ENCODE peak calls at places on chromosomes 7 and 10, in five cellular contexts. K, L, O, I and Q are unnamed samples.

GRCh38 chr10:123521076-123521475 is 145.1 kb upstream of the GPR26 start:
- DNase-seq in K (no peak), L (no peak), O (no peak), I (no peak), Q (no peak)

GRCh38 chr7:155263522-155264197 is 34.0 kb upstream of the INSIG1 start:
- DNase-seq in K (no peak), L (no peak), O (no peak), I (no peak), Q (no peak)

GRCh38 chr10:79027147-79028055 is 41.4 kb upstream of the ZMIZ1 start:
- DNase-seq in K (no peak), L (no peak), O (no peak), I (peak; percentile 78), Q (no peak)

GRCh38 chr10:50653142-50653541 is 29.4 kb upstream of the SGMS1 start:
- DNase-seq in K (no peak), L (no peak), O (peak; percentile 44), I (no peak), Q (no peak)

GRCh38 chr10:92914478-92915066 is 66.3 kb downstream of the EXOC6 start:
- DNase-seq in K (peak; percentile 16), L (peak; percentile 49), O (peak; percentile 61), I (peak; percentile 44), Q (peak; percentile 46)

GRCh38 chr10:16854623-16855022 is 37.4 kb upstream of the RSU1 start:
- DNase-seq in K (no peak), L (no peak), O (no peak), I (no peak), Q (no peak)

GRCh38 chr10:46248651-46249131 is 38.1 kb upstream of the ANTXRL start:
- DNase-seq in K (no peak), L (no peak), O (no peak), I (no peak), Q (no peak)

GRCh38 chr10:26721561-26721960 is 24.1 kb downstream of the PDSS1 start:
- DNase-seq in K (no peak), L (no peak), O (no peak), I (no peak), Q (no peak)

GRCh38 chr7:48144291-48144768 is 26.9 kb upstream of the ABCA13 start:
- DNase-seq in K (no peak), L (no peak), O (no peak), I (no peak), Q (no peak)

GRCh38 chr7:47786557-47787248 is 161.6 kb downstream of the PKD1L1 start:
- DNase-seq in K (no peak), L (no peak), O (no peak), I (no peak), Q (no peak)

GRCh38 chr7:45973725-45974532 is 52.9 kb upstream of the IGFBP3 start:
- DNase-seq in K (no peak), L (no peak), O (no peak), I (no peak), Q (peak; percentile 8)

GRCh38 chr7:123979876-123980275 is 53.0 kb downstream of the TMEM229A start:
- DNase-seq in K (no peak), L (no peak), O (no peak), I (no peak), Q (no peak)

GRCh38 chr7:30584970-30585369 is 9.7 kb upstream of the GARS1 start:
- DNase-seq in K (no peak), L (no peak), O (no peak), I (no peak), Q (no peak)

GRCh38 chr10:21527634-21528451 is 2.4 kb upstream of the SKIDA1 start:
- DNase-seq in K (no peak), L (no peak), O (no peak), I (no peak), Q (no peak)

GRCh38 chr10:60816624-60817023 is 38.3 kb downstream of the CDK1 start:
- DNase-seq in K (peak; percentile 12), L (peak; percentile 63), O (peak; percentile 75), I (peak; percentile 87), Q (peak; percentile 60)

GRCh38 chr7:131521651-131522163 is 34.7 kb downstream of the PODXL start:
- DNase-seq in K (no peak), L (no peak), O (no peak), I (no peak), Q (no peak)

GRCh38 chr7:107628461-107629064 is 32.1 kb upstream of the SLC26A4 start:
- DNase-seq in K (no peak), L (no peak), O (no peak), I (no peak), Q (no peak)

GRCh38 chr7:27175626-27176342 is 1.7 kb upstream of the HOXA10 start:
- DNase-seq in K (no peak), L (no peak), O (no peak), I (no peak), Q (no peak)

GRCh38 chr10:71755179-71755879 is 18.0 kb downstream of the VSIR start:
- DNase-seq in K (no peak), L (no peak), O (no peak), I (no peak), Q (no peak)

GRCh38 chr10:103645141-103646054 is 151.9 kb downstream of the NEURL1 start:
- DNase-seq in K (no peak), L (no peak), O (no peak), I (no peak), Q (no peak)

GRCh38 chr10:122159159-122159970 is 111.7 kb upstream of the BTBD16 start:
- DNase-seq in K (no peak), L (no peak), O (no peak), I (no peak), Q (no peak)

GRCh38 chr10:116038259-116038658 is 234.7 kb downstream of the GFRA1 start:
- DNase-seq in K (no peak), L (no peak), O (no peak), I (no peak), Q (no peak)

GRCh38 chr10:129272171-129272570 is 194.9 kb upstream of the MGMT start:
- DNase-seq in K (no peak), L (no peak), O (no peak), I (no peak), Q (no peak)

GRCh38 chr7:151890355-151891004 is 13.6 kb upstream of the PRKAG2 start:
- DNase-seq in K (no peak), L (no peak), O (no peak), I (no peak), Q (no peak)

GRCh38 chr10:119370972-119371703 is 163.8 kb downstream of the GRK5 start:
- DNase-seq in K (no peak), L (no peak), O (no peak), I (no peak), Q (no peak)

GRCh38 chr10:98249134-98249533 is 18.9 kb downstream of the LOXL4 start:
- DNase-seq in K (no peak), L (no peak), O (no peak), I (no peak), Q (no peak)

GRCh38 chr7:141550694-141551079 is 523 bp upstream of the AGK start:
- DNase-seq in K (no peak), L (peak; percentile 21), O (peak; percentile 20), I (no peak), Q (peak; percentile 24)

GRCh38 chr10:33791295-33791694 is 456.8 kb upstream of the NRP1 start:
- DNase-seq in K (no peak), L (no peak), O (no peak), I (no peak), Q (no peak)
- TF ChIP-seq CTCF in K (no peak), L (no peak), O (no peak), I (no peak), Q (no peak)

DNA sequence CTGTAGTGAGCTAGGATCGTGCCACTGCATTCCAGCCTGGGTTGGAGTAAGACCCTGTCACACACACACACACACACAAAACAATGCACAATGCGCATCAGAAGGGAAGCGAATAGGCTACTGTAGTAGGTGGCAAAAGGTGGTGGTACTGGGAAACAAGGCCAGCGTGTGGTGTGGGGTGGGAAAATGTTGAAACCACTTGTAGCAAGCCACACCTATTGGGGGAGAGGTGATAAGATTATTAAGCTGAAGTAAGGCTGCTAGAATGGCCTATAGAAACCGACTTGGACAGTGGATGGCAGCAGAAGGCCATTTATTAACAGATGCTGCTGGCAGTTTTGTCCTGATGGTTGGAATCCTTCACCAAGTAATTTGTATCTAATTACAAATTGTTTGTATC is 7.2 kb upstream of the CHCHD1 start:
- DNase-seq in K (no peak), L (no peak), O (peak; percentile 40), I (peak; percentile 53), Q (no peak)
- TF ChIP-seq CTCF in K (no peak), L (peak; percentile 35), O (no peak), I (peak; percentile 59), Q (peak; percentile 32)

DNA sequence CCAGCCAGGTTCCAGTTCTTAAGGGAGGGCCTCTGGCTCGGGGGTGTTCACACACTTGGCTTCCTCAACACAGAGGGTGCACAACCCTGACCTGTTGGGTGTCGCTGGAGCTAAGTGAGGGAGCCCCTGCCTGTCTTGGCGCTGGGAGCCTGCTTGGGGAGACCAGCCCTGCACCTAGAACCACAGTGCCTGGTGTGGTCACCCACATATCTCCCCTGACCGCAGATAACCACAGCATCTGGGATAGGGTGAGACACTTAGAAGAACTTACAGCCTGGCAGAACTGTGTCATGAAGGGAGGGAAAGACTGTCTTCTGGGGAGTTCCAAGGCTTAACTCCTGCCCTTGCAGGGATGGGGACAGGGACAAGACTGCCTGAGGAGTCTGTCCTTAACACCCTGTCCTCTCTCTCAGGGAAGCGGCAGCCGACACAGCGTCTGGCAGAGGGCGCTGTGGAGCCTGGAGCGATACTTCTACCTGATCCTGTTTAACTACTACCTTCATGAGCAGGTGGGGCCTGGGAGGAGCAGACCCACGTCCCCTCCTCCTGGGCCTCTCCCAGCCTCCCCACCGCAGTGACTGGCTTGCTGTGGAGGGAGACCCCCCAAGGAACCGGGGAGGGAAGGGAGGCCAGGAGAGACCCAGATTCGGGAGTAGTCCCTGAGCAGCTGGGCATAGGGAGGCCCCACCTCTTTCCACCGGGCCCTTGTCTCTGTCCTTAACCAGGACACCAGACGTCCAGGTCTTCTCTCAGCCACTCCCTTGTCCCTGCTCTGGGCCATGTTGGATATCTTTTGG is 59.0 kb downstream of the PALD1 start:
- DNase-seq in K (no peak), L (peak; percentile 56), O (peak; percentile 44), I (peak; percentile 64), Q (no peak)
- TF ChIP-seq CTCF in K (peak; percentile 58), L (peak; percentile 57), O (peak; percentile 53), I (peak; percentile 80), Q (peak; percentile 37)

DNA sequence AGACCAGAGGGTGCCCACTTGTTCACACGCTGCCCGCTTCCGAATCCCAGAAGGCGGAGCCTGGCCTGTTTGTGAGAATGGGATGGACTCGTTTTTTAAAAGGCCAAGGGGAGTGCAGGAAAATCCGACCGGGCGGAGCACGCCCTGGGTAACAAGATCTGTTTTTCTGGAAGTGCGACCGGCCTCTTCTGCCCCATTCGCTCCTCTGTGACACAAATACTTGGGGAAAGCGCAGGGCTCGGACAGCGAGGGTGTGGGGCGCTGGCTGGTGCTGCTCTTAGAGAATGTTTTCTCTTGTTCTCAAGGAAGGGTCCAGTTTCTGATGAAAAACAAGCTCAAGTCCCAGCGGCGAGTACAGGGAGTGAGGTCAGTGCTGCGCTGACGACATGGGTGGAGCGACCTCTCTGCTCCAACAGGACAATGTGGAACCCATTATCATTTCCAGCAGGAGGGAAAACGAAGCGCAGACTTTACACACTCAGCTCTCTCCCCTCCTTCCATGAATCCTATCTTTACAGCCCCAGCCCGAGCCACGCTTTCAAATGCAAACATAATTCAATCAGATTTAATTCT is 1.3 kb downstream of the RADIL start:
- DNase-seq in K (no peak), L (no peak), O (no peak), I (peak; percentile 31), Q (no peak)
- TF ChIP-seq CTCF in K (no peak), L (no peak), O (no peak), I (no peak), Q (no peak)

GRCh38 chr10:89741126-89741762 is 39.9 kb downstream of the KIF20B start:
- DNase-seq in K (no peak), L (no peak), O (no peak), I (no peak), Q (no peak)

GRCh38 chr10:89744021-89744420 is 42.6 kb downstream of the KIF20B start:
- DNase-seq in K (no peak), L (no peak), O (no peak), I (no peak), Q (no peak)

GRCh38 chr10:89745903-89746302 is 44.5 kb downstream of the KIF20B start:
- DNase-seq in K (no peak), L (no peak), O (no peak), I (no peak), Q (no peak)
- TF ChIP-seq CTCF in K (no peak), L (no peak), O (no peak), I (no peak), Q (no peak)